ENCODE peak calls at places on chromosomes 16 and 17, in seven cellular contexts. X is psoas muscle; Q is left kidney; F is WTC11; C is SIG-M5; U is activated T-helper 1 cell treated with anti-CD3 and anti-CD28 coated beads, Interleukin-12 subunit alpha, Interleukin-12 subunit beta, Interleukin-2, Interleukin-4 antibody, amounts not matched to agents 30 ng/mL and 10 ng/mL and 1 ng/mL, durations not matched to agents 14 hours and 24 hours and 36 hours; P is T-helper 17 cell. T is an unnamed sample.

GRCh38 chr16:50449800-50450199 is 81.0 kb upstream of the BRD7 start:
- DNase-seq in F (no peak), C (no peak), U (no peak), P (no peak), Q (no peak), X (no peak), T (no peak)

GRCh38 chr16:19744670-19745069 is 26.6 kb downstream of the IQCK start:
- DNase-seq in U (no peak), Q (no peak), F (no peak), X (no peak), P (no peak), C (no peak), T (no peak)

GRCh38 chr17:36878216-36878615 is 59.1 kb upstream of the LHX1 start:
- DNase-seq in Q (no peak), U (no peak), X (no peak), P (no peak), C (no peak), F (no peak), T (no peak)

GRCh38 chr17:35947156-35947585 is 3.7 kb upstream of the LYZL6 start:
- DNase-seq in P (peak), U (peak), C (no peak), Q (peak), F (peak), X (no peak), T (peak)

GRCh38 chr16:8655184-8655717 is 19.2 kb upstream of the ABAT start:
- DNase-seq in C (no peak), U (peak), P (no peak), Q (peak), X (no peak), F (peak), T (peak)

GRCh38 chr17:29592850-29593545 is at the start of gene ANKRD13B:
- DNase-seq in U (no peak), P (no peak), F (peak), Q (peak), C (no peak), X (peak), T (peak)

GRCh38 chr17:5127910-5128309 is 12.1 kb downstream of the USP6 start:
- DNase-seq in F (no peak), C (no peak), X (no peak), Q (no peak), U (no peak), P (no peak), T (no peak)

GRCh38 chr16:66228791-66229190 is 137.7 kb upstream of the CDH5 start:
- DNase-seq in C (no peak), P (no peak), X (no peak), U (no peak), F (no peak), Q (peak), T (no peak)

GRCh38 chr17:42132941-42133340 is 10.3 kb downstream of the HSPB9 start:
- DNase-seq in F (no peak), X (no peak), C (no peak), P (no peak), Q (peak), U (no peak), T (peak)

GRCh38 chr17:9875441-9875840 is 29.6 kb downstream of the RCVRN start:
- DNase-seq in U (no peak), F (no peak), Q (no peak), X (no peak), P (no peak), C (no peak), T (peak)

GRCh38 chr16:31200821-31201510 is 1.6 kb downstream of the PYCARD start:
- DNase-seq in P (peak), X (no peak), F (no peak), Q (no peak), U (peak), C (no peak), T (no peak)

GRCh38 chr17:5922476-5922875 is 147.7 kb upstream of the WSCD1 start:
- DNase-seq in C (no peak), X (no peak), P (no peak), U (no peak), F (no peak), Q (no peak), T (no peak)

GRCh38 chr16:86676216-86676800 is 98.0 kb downstream of the FOXL1 start:
- DNase-seq in X (no peak), Q (no peak), P (no peak), C (no peak), U (no peak), F (no peak), T (no peak)

GRCh38 chr16:27819356-27819755 is 244.2 kb downstream of the GSG1L start:
- DNase-seq in X (no peak), C (no peak), P (no peak), Q (no peak), F (no peak), U (no peak), T (no peak)

GRCh38 chr16:66569827-66570405 is 3.7 kb downstream of the CMTM1 start:
- DNase-seq in C (no peak), F (no peak), X (no peak), U (no peak), P (no peak), Q (no peak), T (no peak)

GRCh38 chr17:81036128-81036891 is 1.4 kb downstream of the BAIAP2 start:
- DNase-seq in Q (no peak), C (no peak), P (no peak), U (no peak), F (no peak), X (peak), T (no peak)

GRCh38 chr17:17749921-17750320 is 68.7 kb downstream of the RAI1 start:
- DNase-seq in C (no peak), U (peak), Q (peak), F (peak), X (no peak), P (peak), T (peak)

GRCh38 chr16:57688987-57689771 is 5.4 kb upstream of the DRC7 start:
- DNase-seq in P (no peak), U (no peak), F (no peak), C (no peak), X (no peak), Q (no peak), T (no peak)

GRCh38 chr17:12320286-12320685 is 299.6 kb downstream of the MAP2K4 start:
- DNase-seq in U (no peak), F (no peak), Q (no peak), X (no peak), P (no peak), C (no peak), T (no peak)

GRCh38 chr16:57044931-57045693 is 47.3 kb upstream of the CPNE2 start:
- DNase-seq in F (no peak), C (no peak), X (no peak), P (no peak), Q (no peak), U (no peak), T (no peak)

GRCh38 chr16:65548470-65548869 is 426.6 kb upstream of the CDH11 start:
- DNase-seq in Q (peak), U (no peak), X (no peak), C (no peak), P (no peak), F (peak), T (no peak)

GRCh38 chr17:17417718-17418151 is 59.1 kb upstream of the MED9 start:
- DNase-seq in F (no peak), U (no peak), C (no peak), P (no peak), X (no peak), Q (no peak), T (no peak)

GRCh38 chr16:10590342-10590741 is 9.9 kb upstream of the EMP2 start:
- DNase-seq in P (no peak), Q (no peak), U (no peak), C (no peak), X (no peak), F (no peak), T (no peak)

GRCh38 chr17:1484586-1485310 is 7.7 kb downstream of the MYO1C start:
- DNase-seq in Q (peak), P (peak), U (peak), C (no peak), F (peak), X (peak), T (peak)

GRCh38 chr16:17775061-17775460 is 304.3 kb upstream of the XYLT1 start:
- DNase-seq in Q (no peak), C (no peak), U (no peak), F (no peak), P (no peak), X (no peak), T (no peak)

GRCh38 chr17:34075076-34075475 is 180.0 kb upstream of the CCL2 start:
- DNase-seq in C (no peak), F (no peak), Q (no peak), U (no peak), P (no peak), X (no peak), T (no peak)

GRCh38 chr16:80618862-80619648 is 78.3 kb downstream of the DYNLRB2 start:
- DNase-seq in Q (peak), C (no peak), U (no peak), F (no peak), P (no peak), X (no peak), T (no peak)

GRCh38 chr17:38719943-38720641 is 10.0 kb upstream of the CISD3 start:
- DNase-seq in U (no peak), C (no peak), X (no peak), Q (peak), P (no peak), F (peak), T (no peak)

GRCh38 chr17:16352303-16352837 is 899 bp downstream of the CENPV start:
- DNase-seq in Q (peak), F (peak), P (no peak), U (peak), X (peak), C (no peak), T (peak)

GRCh38 chr17:80481284-80482057 is 5.1 kb upstream of the NPTX1 start:
- DNase-seq in X (no peak), U (no peak), F (no peak), C (no peak), Q (no peak), P (no peak), T (no peak)

GRCh38 chr16:50323335-50324011 is 45.3 kb downstream of the BRD7 start:
- DNase-seq in F (no peak), P (no peak), Q (peak), C (no peak), X (no peak), U (no peak), T (peak)

GRCh38 chr17:9467518-9467917 is 108.1 kb downstream of the STX8 start:
- DNase-seq in P (no peak), U (no peak), C (no peak), Q (no peak), F (peak), X (no peak), T (no peak)